ENCODE peak calls at places on chromosomes 7 and 10, in seven cellular contexts. J is B cell; F is nucleus accumbens; I is activated naive CD4-positive, alpha-beta T cell; L is astrocyte; P is HFFc6; B is C1 segment of cervical spinal cord. S is an unnamed sample.

GRCh38 chr10:78959901-78960300 is 108.9 kb upstream of the ZMIZ1 start:
- DNase-seq in J (no peak), F (no peak), I (no peak), L (peak), P (no peak), B (no peak), S (no peak)

GRCh38 chr7:142414135-142414534 is 156.3 kb upstream of the PRSS58 start:
- DNase-seq in J (no peak), F (no peak), I (no peak), L (no peak), P (no peak), B (no peak), S (no peak)

GRCh38 chr7:82678259-82678658 is 234.7 kb upstream of the CACNA2D1 start:
- DNase-seq in J (no peak), F (no peak), I (no peak), L (no peak), P (no peak), B (no peak), S (no peak)

GRCh38 chr10:2839081-2839725 is 228.1 kb upstream of the PFKP start:
- DNase-seq in J (no peak), F (no peak), I (no peak), L (no peak), P (no peak), B (no peak), S (no peak)

GRCh38 chr10:49615213-49615612 is 1.4 kb downstream of the CHAT start:
- DNase-seq in J (no peak), F (no peak), I (no peak), L (no peak), P (no peak), B (no peak), S (no peak)

GRCh38 chr7:22351878-22352277 is 5.1 kb downstream of the RAPGEF5 start:
- DNase-seq in J (no peak), F (no peak), I (no peak), L (no peak), P (peak), B (no peak), S (no peak)

GRCh38 chr10:59873924-59874323 is 32.4 kb downstream of the CCDC6 start:
- DNase-seq in J (peak), F (no peak), I (no peak), L (no peak), P (no peak), B (no peak), S (no peak)

GRCh38 chr7:17942231-17942630 is 1.9 kb upstream of the SNX13 start:
- DNase-seq in J (no peak), F (no peak), I (no peak), L (no peak), P (no peak), B (no peak), S (no peak)

GRCh38 chr7:158289761-158290523 is 297.7 kb downstream of the PTPRN2 start:
- DNase-seq in J (no peak), F (no peak), I (no peak), L (no peak), P (no peak), B (no peak), S (no peak)

GRCh38 chr7:102210787-102211186 is 75.9 kb upstream of the SH2B2 start:
- DNase-seq in J (no peak), F (no peak), I (no peak), L (no peak), P (no peak), B (no peak), S (no peak)

S was measured in T follicular helper cell.